ENCODE peak calls at places on chromosome 9, in five cellular contexts. M is T-helper 1 cell, Y is NAMALWA, C is epithelial cell of esophagus, P is RWPE2. X is an unnamed sample.

GRCh38 chr9:20208951-20209350 is 413.3 kb downstream of the MLLT3 start:
- DNase-seq in M (peak; percentile 91), Y (no peak), C (peak; percentile 71), P (no peak), X (no peak)

GRCh38 chr9:71079451-71079850 is 42.0 kb downstream of the TRPM3 start:
- DNase-seq in M (no peak), Y (no peak), C (peak; percentile 27), P (no peak), X (peak; percentile 55)

GRCh38 chr9:72185561-72185960 is 36.3 kb downstream of the GDA start:
- DNase-seq in M (no peak), Y (no peak), C (peak; percentile 36), P (no peak), X (no peak)

GRCh38 chr9:75152416-75152815 is 64.1 kb downstream of the OSTF1 start:
- DNase-seq in M (peak; percentile 93), Y (no peak), C (no peak), P (no peak), X (no peak)

GRCh38 chr9:81069038-81069795 is 620.1 kb downstream of the TLE1 start:
- DNase-seq in M (no peak), Y (no peak), C (no peak), P (no peak), X (no peak)

GRCh38 chr9:126578029-126578428 is 35.7 kb upstream of the LMX1B start:
- DNase-seq in M (no peak), Y (no peak), C (no peak), P (no peak), X (no peak)

GRCh38 chr9:37420271-37421215 is 2.0 kb upstream of the GRHPR start:
- DNase-seq in M (no peak), Y (no peak), C (no peak), P (no peak), X (no peak)

GRCh38 chr9:136607334-136607919 is 55.3 kb upstream of the EGFL7 start:
- DNase-seq in M (no peak), Y (no peak), C (no peak), P (no peak), X (no peak)

GRCh38 chr9:74570879-74571512 is 73.9 kb downstream of the RORB start:
- DNase-seq in M (no peak), Y (peak; percentile 55), C (peak; percentile 50), P (no peak), X (peak; percentile 42)

GRCh38 chr9:2565676-2566340 is 55.8 kb upstream of the VLDLR start:
- DNase-seq in M (no peak), Y (no peak), C (no peak), P (no peak), X (no peak)

GRCh38 chr9:117860849-117861248 is 156.6 kb downstream of the TLR4 start:
- DNase-seq in M (no peak), Y (no peak), C (no peak), P (no peak), X (peak; percentile 3)

GRCh38 chr9:75454043-75454442 is 365.7 kb downstream of the OSTF1 start:
- DNase-seq in M (no peak), Y (no peak), C (no peak), P (no peak), X (no peak)

GRCh38 chr9:6414291-6414690 is 1.3 kb downstream of the UHRF2 start:
- DNase-seq in M (peak; percentile 24), Y (peak; percentile 54), C (peak; percentile 36), P (no peak), X (peak; percentile 69)

GRCh38 chr9:23559522-23559921 is 266.5 kb downstream of the ELAVL2 start:
- DNase-seq in M (no peak), Y (no peak), C (no peak), P (no peak), X (no peak)

GRCh38 chr9:114282104-114282485 is 40.8 kb upstream of the ORM1 start:
- DNase-seq in M (no peak), Y (no peak), C (no peak), P (peak; percentile 31), X (no peak)

GRCh38 chr9:79371301-79371700 is 200.5 kb upstream of the TLE4 start:
- DNase-seq in M (no peak), Y (no peak), C (no peak), P (no peak), X (no peak)

GRCh38 chr9:32839013-32839442 is 55.7 kb downstream of the TMEM215 start:
- DNase-seq in M (no peak), Y (no peak), C (no peak), P (no peak), X (no peak)